ENCODE peak calls at places on chromosome 12, in eight cellular contexts. One of them, this sample, is unnamed.

GRCh38 chr12:43338848-43339526 is 213.0 kb downstream of the ADAMTS20 start:
- DNase-seq in esophagus squamous epithelium: no peak
- DNase-seq in thyroid gland: no peak
- DNase-seq in ovary: no peak
- DNase-seq in A549: peak
- DNase-seq in Peyer's patch: no peak
- DNase-seq in stomach: no peak
- DNase-seq in IMR-90: peak
- DNase-seq in this sample: no peak

GRCh38 chr12:104935892-104936291 is 22.2 kb downstream of the SLC41A2 start:
- DNase-seq in esophagus squamous epithelium: no peak
- DNase-seq in stomach: no peak
- DNase-seq in Peyer's patch: no peak
- DNase-seq in A549: no peak
- DNase-seq in ovary: no peak
- DNase-seq in thyroid gland: no peak
- DNase-seq in IMR-90: no peak
- DNase-seq in this sample: no peak

GRCh38 chr12:108890208-108890607 is 10.3 kb downstream of the DAO start:
- DNase-seq in ovary: no peak
- DNase-seq in thyroid gland: no peak
- DNase-seq in A549: no peak
- DNase-seq in IMR-90: peak
- DNase-seq in stomach: no peak
- DNase-seq in esophagus squamous epithelium: no peak
- DNase-seq in Peyer's patch: no peak
- DNase-seq in this sample: no peak

GRCh38 chr12:95674088-95674595 is 116.4 kb downstream of the NTN4 start:
- DNase-seq in IMR-90: no peak
- DNase-seq in ovary: no peak
- DNase-seq in Peyer's patch: no peak
- DNase-seq in esophagus squamous epithelium: no peak
- DNase-seq in stomach: no peak
- DNase-seq in A549: no peak
- DNase-seq in thyroid gland: no peak
- DNase-seq in this sample: no peak

GRCh38 chr12:98291828-98292227 is 223.6 kb upstream of the TMPO start:
- DNase-seq in esophagus squamous epithelium: no peak
- DNase-seq in Peyer's patch: no peak
- DNase-seq in stomach: no peak
- DNase-seq in A549: no peak
- DNase-seq in IMR-90: no peak
- DNase-seq in thyroid gland: no peak
- DNase-seq in ovary: no peak
- DNase-seq in this sample: no peak

GRCh38 chr12:19799886-19800602 is 360.8 kb downstream of the AEBP2 start:
- DNase-seq in esophagus squamous epithelium: no peak
- DNase-seq in stomach: no peak
- DNase-seq in thyroid gland: no peak
- DNase-seq in A549: no peak
- DNase-seq in Peyer's patch: no peak
- DNase-seq in IMR-90: no peak
- DNase-seq in ovary: no peak
- DNase-seq in this sample: no peak

GRCh38 chr12:79267580-79267979 is 403.0 kb downstream of the SYT1 start:
- DNase-seq in ovary: no peak
- DNase-seq in esophagus squamous epithelium: no peak
- DNase-seq in Peyer's patch: no peak
- DNase-seq in IMR-90: no peak
- DNase-seq in stomach: no peak
- DNase-seq in thyroid gland: no peak
- DNase-seq in A549: no peak
- DNase-seq in this sample: no peak

GRCh38 chr12:27575780-27576154 is 51.8 kb downstream of the PPFIBP1 start:
- DNase-seq in thyroid gland: no peak
- DNase-seq in stomach: no peak
- DNase-seq in A549: no peak
- DNase-seq in IMR-90: no peak
- DNase-seq in ovary: no peak
- DNase-seq in esophagus squamous epithelium: no peak
- DNase-seq in Peyer's patch: no peak
- DNase-seq in this sample: no peak

GRCh38 chr12:117724545-117724944 is 244.2 kb downstream of the KSR2 start:
- DNase-seq in thyroid gland: no peak
- DNase-seq in IMR-90: no peak
- DNase-seq in esophagus squamous epithelium: no peak
- DNase-seq in stomach: no peak
- DNase-seq in ovary: no peak
- DNase-seq in Peyer's patch: no peak
- DNase-seq in A549: no peak
- DNase-seq in this sample: no peak

GRCh38 chr12:65536876-65537661 is 258.6 kb downstream of the MSRB3 start:
- DNase-seq in thyroid gland: peak
- DNase-seq in esophagus squamous epithelium: no peak
- DNase-seq in Peyer's patch: no peak
- DNase-seq in ovary: no peak
- DNase-seq in stomach: no peak
- DNase-seq in IMR-90: peak
- DNase-seq in A549: peak
- DNase-seq in this sample: no peak

GRCh38 chr12:6335451-6336078 is 6.3 kb downstream of the TNFRSF1A start:
- DNase-seq in A549: peak
- DNase-seq in thyroid gland: peak
- DNase-seq in esophagus squamous epithelium: no peak
- DNase-seq in IMR-90: peak
- DNase-seq in Peyer's patch: peak
- DNase-seq in ovary: peak
- DNase-seq in stomach: peak
- DNase-seq in this sample: peak

GRCh38 chr12:81953541-81953940 is 194.4 kb upstream of the PPFIA2 start:
- DNase-seq in Peyer's patch: no peak
- DNase-seq in thyroid gland: no peak
- DNase-seq in stomach: no peak
- DNase-seq in ovary: no peak
- DNase-seq in A549: no peak
- DNase-seq in esophagus squamous epithelium: no peak
- DNase-seq in IMR-90: no peak
- DNase-seq in this sample: no peak

GRCh38 chr12:58711968-58712367 is 208.3 kb downstream of the LRIG3 start:
- DNase-seq in Peyer's patch: no peak
- DNase-seq in thyroid gland: no peak
- DNase-seq in A549: no peak
- DNase-seq in ovary: no peak
- DNase-seq in IMR-90: peak
- DNase-seq in esophagus squamous epithelium: no peak
- DNase-seq in stomach: no peak
- DNase-seq in this sample: no peak

GRCh38 chr12:8887285-8887715 is 27.0 kb upstream of the PHC1 start:
- DNase-seq in thyroid gland: no peak
- DNase-seq in IMR-90: peak
- DNase-seq in Peyer's patch: no peak
- DNase-seq in stomach: no peak
- DNase-seq in A549: no peak
- DNase-seq in esophagus squamous epithelium: no peak
- DNase-seq in ovary: no peak
- DNase-seq in this sample: no peak

GRCh38 chr12:121916719-121917118 is 1.7 kb upstream of the CFAP251 start:
- DNase-seq in esophagus squamous epithelium: no peak
- DNase-seq in stomach: no peak
- DNase-seq in A549: no peak
- DNase-seq in thyroid gland: no peak
- DNase-seq in Peyer's patch: no peak
- DNase-seq in IMR-90: peak
- DNase-seq in ovary: no peak
- DNase-seq in this sample: no peak

GRCh38 chr12:49583361-49584094 is 15.6 kb upstream of the MCRS1 start:
- DNase-seq in IMR-90: peak
- DNase-seq in ovary: no peak
- DNase-seq in thyroid gland: no peak
- DNase-seq in stomach: no peak
- DNase-seq in Peyer's patch: no peak
- DNase-seq in esophagus squamous epithelium: no peak
- DNase-seq in A549: no peak
- DNase-seq in this sample: no peak

GRCh38 chr12:6461401-6462233 is 8.9 kb downstream of the VAMP1 start:
- DNase-seq in Peyer's patch: peak
- DNase-seq in esophagus squamous epithelium: peak
- DNase-seq in IMR-90: peak
- DNase-seq in ovary: no peak
- DNase-seq in thyroid gland: peak
- DNase-seq in stomach: peak
- DNase-seq in A549: no peak
- DNase-seq in this sample: peak

GRCh38 chr12:80242341-80242740 is 143.0 kb downstream of the OTOGL start:
- DNase-seq in IMR-90: no peak
- DNase-seq in ovary: no peak
- DNase-seq in A549: no peak
- DNase-seq in thyroid gland: no peak
- DNase-seq in Peyer's patch: no peak
- DNase-seq in stomach: no peak
- DNase-seq in esophagus squamous epithelium: no peak
- DNase-seq in this sample: no peak

DNA sequence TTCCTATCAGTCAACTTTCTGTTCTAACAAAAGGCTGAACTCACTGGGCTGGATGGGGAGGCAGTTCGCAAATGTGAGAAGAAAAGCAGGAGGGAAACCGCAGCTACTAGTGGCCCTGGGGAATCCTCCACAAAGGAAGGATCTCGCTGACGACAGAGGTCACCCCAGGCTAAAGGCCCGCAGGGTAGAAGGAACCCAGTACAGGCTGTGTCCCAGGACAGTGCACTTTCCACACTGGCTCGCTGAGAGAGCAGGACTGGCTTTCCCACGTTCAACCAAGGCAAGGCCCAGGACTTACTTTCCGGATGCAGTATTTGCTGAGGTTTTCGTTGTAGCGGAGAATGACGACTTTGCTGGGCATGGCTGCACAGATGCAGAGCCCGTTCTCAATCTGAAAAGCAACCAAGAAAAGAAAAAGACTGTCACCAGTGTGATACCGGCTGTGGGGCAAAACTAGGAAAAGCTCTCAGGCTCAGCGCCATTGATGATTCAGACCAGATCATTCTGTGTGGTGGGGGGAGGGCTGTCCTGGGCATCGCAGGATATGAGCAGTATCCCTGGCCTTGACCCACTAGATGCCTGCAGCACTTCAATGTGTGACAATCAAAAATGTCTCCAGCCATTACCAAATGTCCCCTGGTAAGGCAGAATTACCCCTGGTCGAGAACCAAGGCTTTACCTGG is 36.3 kb downstream of the PRKAB1 start:
- DNase-seq in thyroid gland: no peak
- DNase-seq in ovary: no peak
- DNase-seq in A549: no peak
- DNase-seq in Peyer's patch: no peak
- DNase-seq in stomach: no peak
- DNase-seq in IMR-90: peak
- DNase-seq in esophagus squamous epithelium: no peak
- DNase-seq in this sample: no peak
- TF ChIP-seq POLR2A in thyroid gland: no peak
- TF ChIP-seq POLR2A in ovary: no peak
- TF ChIP-seq POLR2A in A549: no peak
- TF ChIP-seq POLR2A in Peyer's patch: no peak
- TF ChIP-seq POLR2A in stomach: no peak
- TF ChIP-seq POLR2A in IMR-90: no peak
- TF ChIP-seq POLR2A in esophagus squamous epithelium: no peak
- TF ChIP-seq POLR2A in this sample: no peak

GRCh38 chr12:69779928-69780327 is 41.3 kb downstream of the RAB3IP start:
- DNase-seq in esophagus squamous epithelium: no peak
- DNase-seq in Peyer's patch: no peak
- DNase-seq in IMR-90: peak
- DNase-seq in A549: peak
- DNase-seq in stomach: no peak
- DNase-seq in ovary: no peak
- DNase-seq in thyroid gland: no peak
- DNase-seq in this sample: no peak
- H3K27ac ChIP-seq in esophagus squamous epithelium: no peak
- H3K27ac ChIP-seq in Peyer's patch: no peak
- H3K27ac ChIP-seq in IMR-90: no peak
- H3K27ac ChIP-seq in A549: no peak
- H3K27ac ChIP-seq in stomach: no peak
- H3K27ac ChIP-seq in ovary: no peak
- H3K27ac ChIP-seq in thyroid gland: no peak
- H3K27ac ChIP-seq in this sample: no peak

GRCh38 chr12:40870981-40871380 is 178.7 kb downstream of the CNTN1 start:
- DNase-seq in ovary: no peak
- DNase-seq in thyroid gland: no peak
- DNase-seq in Peyer's patch: no peak
- DNase-seq in stomach: no peak
- DNase-seq in A549: no peak
- DNase-seq in esophagus squamous epithelium: no peak
- DNase-seq in IMR-90: no peak
- DNase-seq in this sample: no peak

GRCh38 chr12:40874868-40875267 is 182.6 kb downstream of the CNTN1 start:
- DNase-seq in IMR-90: no peak
- DNase-seq in esophagus squamous epithelium: no peak
- DNase-seq in stomach: no peak
- DNase-seq in thyroid gland: no peak
- DNase-seq in A549: no peak
- DNase-seq in Peyer's patch: no peak
- DNase-seq in ovary: no peak
- DNase-seq in this sample: no peak
- TF ChIP-seq POLR2A in IMR-90: no peak
- TF ChIP-seq POLR2A in esophagus squamous epithelium: no peak
- TF ChIP-seq POLR2A in stomach: no peak
- TF ChIP-seq POLR2A in thyroid gland: no peak
- TF ChIP-seq POLR2A in A549: no peak
- TF ChIP-seq POLR2A in Peyer's patch: no peak
- TF ChIP-seq POLR2A in ovary: no peak
- TF ChIP-seq POLR2A in this sample: no peak

DNA sequence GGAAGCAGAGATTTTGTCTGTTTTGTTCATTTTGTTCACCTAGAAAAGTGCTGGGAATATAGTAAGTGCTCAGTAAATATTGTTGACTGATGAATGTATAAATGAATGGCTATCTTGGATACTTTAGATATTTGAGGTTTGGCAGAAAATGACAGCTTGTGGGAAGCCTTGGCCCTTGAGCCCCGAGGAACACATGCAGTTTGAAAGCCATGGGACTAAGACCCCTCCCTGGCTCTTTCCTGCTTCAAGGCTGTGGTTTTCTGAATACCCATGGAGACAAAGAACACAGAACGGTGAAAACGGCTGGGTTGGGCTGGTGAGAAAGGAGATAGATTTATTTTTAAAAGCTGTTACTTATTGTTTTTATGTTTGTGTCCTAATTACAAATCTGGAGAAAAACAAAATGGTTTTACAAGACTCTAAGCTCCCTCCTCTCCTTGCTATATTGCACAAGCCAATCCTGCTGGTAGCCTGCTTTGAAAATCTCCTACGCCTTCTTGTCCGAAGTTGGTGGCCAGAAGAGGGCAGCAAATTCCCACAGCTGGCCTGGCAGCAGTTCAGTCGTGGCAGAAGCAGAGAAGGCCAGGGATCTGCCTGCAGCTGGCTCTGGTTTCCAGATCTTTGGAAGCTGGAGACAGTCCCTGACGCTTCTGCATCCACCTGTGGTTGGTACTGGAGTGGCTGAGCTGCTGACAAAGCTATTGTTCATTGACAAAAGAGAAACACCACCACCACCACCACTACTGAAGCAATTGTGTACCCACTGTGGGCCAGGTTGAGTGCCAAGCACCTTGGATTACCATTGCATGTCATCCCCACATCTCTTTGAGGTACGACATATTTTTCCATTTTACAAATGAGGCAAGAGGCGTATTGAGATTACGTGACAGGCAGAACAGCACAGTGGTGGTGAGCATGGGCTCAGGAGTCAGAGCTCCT is 5.2 kb upstream of the KRT85 start:
- DNase-seq in thyroid gland: peak
- DNase-seq in A549: peak
- DNase-seq in esophagus squamous epithelium: no peak
- DNase-seq in ovary: peak
- DNase-seq in stomach: peak
- DNase-seq in Peyer's patch: peak
- DNase-seq in IMR-90: peak
- DNase-seq in this sample: peak
- H3K27ac ChIP-seq in thyroid gland: peak
- H3K27ac ChIP-seq in A549: peak
- H3K27ac ChIP-seq in esophagus squamous epithelium: peak
- H3K27ac ChIP-seq in ovary: no peak
- H3K27ac ChIP-seq in stomach: no peak
- H3K27ac ChIP-seq in Peyer's patch: no peak
- H3K27ac ChIP-seq in IMR-90: no peak
- H3K27ac ChIP-seq in this sample: no peak

This sample was measured in right lobe of liver.